ENCODE peak calls at places on chromosomes 3 and 15, in ten cellular contexts. One of them, this sample, is unnamed.

GRCh38 chr15:90046289-90046688 is 45.2 kb downstream of the ZNF710 start:
- DNase-seq in trophoblast cell: no peak
- DNase-seq in B cell: no peak
- DNase-seq in AML-193: no peak
- DNase-seq in iPS-NIHi11: no peak
- DNase-seq in osteocyte: no peak
- DNase-seq in HEK293T: no peak
- DNase-seq in colonic mucosa: no peak
- DNase-seq in lung microvascular endothelial cell: no peak
- DNase-seq in T-helper 17 cell: no peak
- DNase-seq in this sample: no peak

GRCh38 chr3:151843275-151843674 is 29.4 kb downstream of the AADAC start:
- DNase-seq in iPS-NIHi11: no peak
- DNase-seq in B cell: no peak
- DNase-seq in trophoblast cell: no peak
- DNase-seq in T-helper 17 cell: no peak
- DNase-seq in colonic mucosa: no peak
- DNase-seq in osteocyte: no peak
- DNase-seq in AML-193: no peak
- DNase-seq in lung microvascular endothelial cell: no peak
- DNase-seq in HEK293T: no peak
- DNase-seq in this sample: no peak

GRCh38 chr3:122577409-122578028 is at the start of gene PARP15:
- DNase-seq in trophoblast cell: no peak
- DNase-seq in colonic mucosa: peak; percentile 30
- DNase-seq in AML-193: peak; percentile 62
- DNase-seq in iPS-NIHi11: peak; percentile 33
- DNase-seq in osteocyte: no peak
- DNase-seq in HEK293T: no peak
- DNase-seq in lung microvascular endothelial cell: peak; percentile 27
- DNase-seq in B cell: peak; percentile 59
- DNase-seq in T-helper 17 cell: peak; percentile 24
- DNase-seq in this sample: no peak

GRCh38 chr3:130393594-130393993 is 48.1 kb downstream of the COL6A5 start:
- DNase-seq in T-helper 17 cell: no peak
- DNase-seq in colonic mucosa: no peak
- DNase-seq in B cell: no peak
- DNase-seq in lung microvascular endothelial cell: no peak
- DNase-seq in trophoblast cell: no peak
- DNase-seq in AML-193: no peak
- DNase-seq in osteocyte: no peak
- DNase-seq in iPS-NIHi11: no peak
- DNase-seq in HEK293T: no peak
- DNase-seq in this sample: no peak

GRCh38 chr15:77738441-77739437 is 106.0 kb upstream of the LINGO1 start:
- DNase-seq in HEK293T: no peak
- DNase-seq in T-helper 17 cell: no peak
- DNase-seq in lung microvascular endothelial cell: peak; percentile 4
- DNase-seq in colonic mucosa: no peak
- DNase-seq in osteocyte: no peak
- DNase-seq in B cell: no peak
- DNase-seq in iPS-NIHi11: peak; percentile 50
- DNase-seq in trophoblast cell: no peak
- DNase-seq in AML-193: no peak
- DNase-seq in this sample: no peak

GRCh38 chr3:155398046-155398445 is 104.6 kb upstream of the STRIT1 start:
- DNase-seq in colonic mucosa: no peak
- DNase-seq in iPS-NIHi11: no peak
- DNase-seq in B cell: no peak
- DNase-seq in trophoblast cell: no peak
- DNase-seq in HEK293T: no peak
- DNase-seq in T-helper 17 cell: no peak
- DNase-seq in AML-193: no peak
- DNase-seq in lung microvascular endothelial cell: no peak
- DNase-seq in osteocyte: no peak
- DNase-seq in this sample: no peak

GRCh38 chr15:58146734-58147133 is 8.6 kb downstream of the AQP9 start:
- DNase-seq in trophoblast cell: peak; percentile 86
- DNase-seq in HEK293T: no peak
- DNase-seq in T-helper 17 cell: no peak
- DNase-seq in lung microvascular endothelial cell: no peak
- DNase-seq in iPS-NIHi11: no peak
- DNase-seq in osteocyte: no peak
- DNase-seq in colonic mucosa: no peak
- DNase-seq in AML-193: peak; percentile 85
- DNase-seq in B cell: no peak
- DNase-seq in this sample: peak; percentile 35

GRCh38 chr15:67928666-67929065 is 88.8 kb upstream of the RNU6-1 start:
- DNase-seq in HEK293T: no peak
- DNase-seq in AML-193: no peak
- DNase-seq in trophoblast cell: no peak
- DNase-seq in lung microvascular endothelial cell: no peak
- DNase-seq in B cell: no peak
- DNase-seq in colonic mucosa: no peak
- DNase-seq in iPS-NIHi11: no peak
- DNase-seq in osteocyte: no peak
- DNase-seq in T-helper 17 cell: no peak
- DNase-seq in this sample: no peak

GRCh38 chr15:85606721-85607120 is 188.0 kb downstream of the KLHL25 start:
- DNase-seq in T-helper 17 cell: no peak
- DNase-seq in AML-193: no peak
- DNase-seq in iPS-NIHi11: no peak
- DNase-seq in osteocyte: no peak
- DNase-seq in lung microvascular endothelial cell: no peak
- DNase-seq in trophoblast cell: no peak
- DNase-seq in HEK293T: no peak
- DNase-seq in colonic mucosa: no peak
- DNase-seq in B cell: no peak
- DNase-seq in this sample: no peak

GRCh38 chr15:75753145-75753544 is 40.5 kb upstream of the CSPG4 start:
- DNase-seq in lung microvascular endothelial cell: no peak
- DNase-seq in colonic mucosa: no peak
- DNase-seq in trophoblast cell: no peak
- DNase-seq in AML-193: no peak
- DNase-seq in T-helper 17 cell: no peak
- DNase-seq in osteocyte: no peak
- DNase-seq in iPS-NIHi11: no peak
- DNase-seq in B cell: no peak
- DNase-seq in HEK293T: no peak
- DNase-seq in this sample: no peak

GRCh38 chr15:70357453-70357852 is 259.7 kb upstream of the TLE3 start:
- DNase-seq in trophoblast cell: no peak
- DNase-seq in iPS-NIHi11: no peak
- DNase-seq in HEK293T: no peak
- DNase-seq in osteocyte: peak; percentile 60
- DNase-seq in B cell: no peak
- DNase-seq in T-helper 17 cell: no peak
- DNase-seq in lung microvascular endothelial cell: no peak
- DNase-seq in colonic mucosa: no peak
- DNase-seq in AML-193: no peak
- DNase-seq in this sample: no peak

GRCh38 chr3:4290272-4290893 is 12.8 kb upstream of the SETMAR start:
- DNase-seq in lung microvascular endothelial cell: peak; percentile 67
- DNase-seq in iPS-NIHi11: peak; percentile 28
- DNase-seq in osteocyte: no peak
- DNase-seq in HEK293T: peak; percentile 39
- DNase-seq in B cell: peak; percentile 49
- DNase-seq in T-helper 17 cell: no peak
- DNase-seq in trophoblast cell: peak; percentile 28
- DNase-seq in AML-193: peak; percentile 77
- DNase-seq in colonic mucosa: peak; percentile 37
- DNase-seq in this sample: peak; percentile 60

GRCh38 chr3:27675287-27675686 is 46.8 kb downstream of the EOMES start:
- DNase-seq in trophoblast cell: no peak
- DNase-seq in AML-193: no peak
- DNase-seq in lung microvascular endothelial cell: peak; percentile 69
- DNase-seq in HEK293T: no peak
- DNase-seq in iPS-NIHi11: no peak
- DNase-seq in colonic mucosa: no peak
- DNase-seq in osteocyte: no peak
- DNase-seq in T-helper 17 cell: no peak
- DNase-seq in B cell: no peak
- DNase-seq in this sample: peak; percentile 24

GRCh38 chr15:64155802-64156651 is 4.5 kb downstream of the SNX22 start:
- DNase-seq in iPS-NIHi11: no peak
- DNase-seq in osteocyte: no peak
- DNase-seq in trophoblast cell: no peak
- DNase-seq in T-helper 17 cell: no peak
- DNase-seq in colonic mucosa: no peak
- DNase-seq in B cell: no peak
- DNase-seq in lung microvascular endothelial cell: no peak
- DNase-seq in HEK293T: no peak
- DNase-seq in AML-193: no peak
- DNase-seq in this sample: no peak

GRCh38 chr3:127389913-127390312 is 102.1 kb upstream of the PRR20G start:
- DNase-seq in colonic mucosa: no peak
- DNase-seq in iPS-NIHi11: no peak
- DNase-seq in AML-193: no peak
- DNase-seq in B cell: no peak
- DNase-seq in HEK293T: no peak
- DNase-seq in trophoblast cell: no peak
- DNase-seq in lung microvascular endothelial cell: no peak
- DNase-seq in T-helper 17 cell: no peak
- DNase-seq in osteocyte: no peak
- DNase-seq in this sample: no peak

GRCh38 chr3:9088431-9089353 is 125.4 kb upstream of the RAD18 start:
- DNase-seq in trophoblast cell: no peak
- DNase-seq in osteocyte: no peak
- DNase-seq in T-helper 17 cell: no peak
- DNase-seq in lung microvascular endothelial cell: peak; percentile 55
- DNase-seq in B cell: peak; percentile 5
- DNase-seq in AML-193: no peak
- DNase-seq in iPS-NIHi11: no peak
- DNase-seq in HEK293T: no peak
- DNase-seq in colonic mucosa: peak; percentile 48
- DNase-seq in this sample: no peak

GRCh38 chr3:66386925-66387650 is 113.7 kb downstream of the LRIG1 start:
- DNase-seq in osteocyte: peak; percentile 44
- DNase-seq in trophoblast cell: peak; percentile 69
- DNase-seq in T-helper 17 cell: no peak
- DNase-seq in B cell: peak; percentile 56
- DNase-seq in iPS-NIHi11: no peak
- DNase-seq in colonic mucosa: peak; percentile 8
- DNase-seq in HEK293T: no peak
- DNase-seq in lung microvascular endothelial cell: peak; percentile 9
- DNase-seq in AML-193: no peak
- DNase-seq in this sample: no peak

GRCh38 chr3:40780801-40781406 is 256.1 kb downstream of the ZNF621 start:
- DNase-seq in colonic mucosa: no peak
- DNase-seq in iPS-NIHi11: no peak
- DNase-seq in lung microvascular endothelial cell: peak; percentile 25
- DNase-seq in AML-193: no peak
- DNase-seq in T-helper 17 cell: no peak
- DNase-seq in HEK293T: no peak
- DNase-seq in trophoblast cell: no peak
- DNase-seq in B cell: no peak
- DNase-seq in osteocyte: no peak
- DNase-seq in this sample: no peak

GRCh38 chr15:70355275-70355795 is 257.6 kb upstream of the TLE3 start:
- DNase-seq in AML-193: no peak
- DNase-seq in osteocyte: peak; percentile 42
- DNase-seq in T-helper 17 cell: no peak
- DNase-seq in HEK293T: peak; percentile 40
- DNase-seq in B cell: no peak
- DNase-seq in iPS-NIHi11: peak; percentile 49
- DNase-seq in colonic mucosa: no peak
- DNase-seq in trophoblast cell: no peak
- DNase-seq in lung microvascular endothelial cell: no peak
- DNase-seq in this sample: no peak

GRCh38 chr3:39962566-39962965 is 153.2 kb downstream of the MYRIP start:
- DNase-seq in T-helper 17 cell: no peak
- DNase-seq in HEK293T: no peak
- DNase-seq in osteocyte: no peak
- DNase-seq in colonic mucosa: no peak
- DNase-seq in AML-193: no peak
- DNase-seq in B cell: no peak
- DNase-seq in iPS-NIHi11: no peak
- DNase-seq in lung microvascular endothelial cell: no peak
- DNase-seq in trophoblast cell: no peak
- DNase-seq in this sample: peak; percentile 20

GRCh38 chr15:101194246-101195138 is 57.4 kb downstream of the CHSY1 start:
- DNase-seq in lung microvascular endothelial cell: no peak
- DNase-seq in HEK293T: no peak
- DNase-seq in osteocyte: no peak
- DNase-seq in B cell: no peak
- DNase-seq in T-helper 17 cell: no peak
- DNase-seq in iPS-NIHi11: no peak
- DNase-seq in colonic mucosa: no peak
- DNase-seq in trophoblast cell: no peak
- DNase-seq in AML-193: no peak
- DNase-seq in this sample: no peak

GRCh38 chr3:113242091-113242581 is 30.8 kb downstream of the BOC start:
- DNase-seq in B cell: no peak
- DNase-seq in iPS-NIHi11: no peak
- DNase-seq in AML-193: no peak
- DNase-seq in T-helper 17 cell: no peak
- DNase-seq in lung microvascular endothelial cell: no peak
- DNase-seq in HEK293T: no peak
- DNase-seq in trophoblast cell: no peak
- DNase-seq in colonic mucosa: no peak
- DNase-seq in osteocyte: no peak
- DNase-seq in this sample: peak; percentile 38

GRCh38 chr3:57949779-57950618 is 58.2 kb upstream of the FLNB start:
- DNase-seq in colonic mucosa: no peak
- DNase-seq in trophoblast cell: no peak
- DNase-seq in T-helper 17 cell: no peak
- DNase-seq in lung microvascular endothelial cell: no peak
- DNase-seq in iPS-NIHi11: no peak
- DNase-seq in AML-193: peak; percentile 9
- DNase-seq in osteocyte: no peak
- DNase-seq in HEK293T: no peak
- DNase-seq in B cell: no peak
- DNase-seq in this sample: peak; percentile 50

GRCh38 chr3:50203113-50203852 is 1.8 kb upstream of the SLC38A3 start:
- DNase-seq in AML-193: no peak
- DNase-seq in B cell: no peak
- DNase-seq in lung microvascular endothelial cell: no peak
- DNase-seq in HEK293T: no peak
- DNase-seq in T-helper 17 cell: no peak
- DNase-seq in iPS-NIHi11: no peak
- DNase-seq in trophoblast cell: no peak
- DNase-seq in osteocyte: no peak
- DNase-seq in colonic mucosa: no peak
- DNase-seq in this sample: no peak

GRCh38 chr3:20040476-20041196 is 390 bp downstream of the KAT2B start:
- DNase-seq in B cell: peak; percentile 71
- DNase-seq in osteocyte: peak; percentile 88
- DNase-seq in AML-193: peak; percentile 69
- DNase-seq in HEK293T: peak; percentile 62
- DNase-seq in colonic mucosa: peak; percentile 82
- DNase-seq in iPS-NIHi11: peak; percentile 68
- DNase-seq in trophoblast cell: peak; percentile 70
- DNase-seq in T-helper 17 cell: peak; percentile 64
- DNase-seq in lung microvascular endothelial cell: peak; percentile 46
- DNase-seq in this sample: peak; percentile 54

GRCh38 chr3:14789221-14789620 is 29.5 kb upstream of the FGD5 start:
- DNase-seq in osteocyte: no peak
- DNase-seq in iPS-NIHi11: no peak
- DNase-seq in AML-193: no peak
- DNase-seq in colonic mucosa: no peak
- DNase-seq in B cell: no peak
- DNase-seq in trophoblast cell: no peak
- DNase-seq in T-helper 17 cell: no peak
- DNase-seq in lung microvascular endothelial cell: no peak
- DNase-seq in HEK293T: no peak
- DNase-seq in this sample: no peak

GRCh38 chr15:76566276-76566675 is 229.7 kb downstream of the ISL2 start:
- DNase-seq in AML-193: no peak
- DNase-seq in colonic mucosa: no peak
- DNase-seq in trophoblast cell: no peak
- DNase-seq in B cell: no peak
- DNase-seq in T-helper 17 cell: no peak
- DNase-seq in HEK293T: no peak
- DNase-seq in osteocyte: no peak
- DNase-seq in iPS-NIHi11: no peak
- DNase-seq in lung microvascular endothelial cell: no peak
- DNase-seq in this sample: no peak

GRCh38 chr3:185353823-185354614 is 8.9 kb upstream of the MAP3K13 start:
- DNase-seq in HEK293T: peak; percentile 69
- DNase-seq in colonic mucosa: peak; percentile 83
- DNase-seq in B cell: peak; percentile 55
- DNase-seq in AML-193: peak; percentile 93
- DNase-seq in lung microvascular endothelial cell: peak; percentile 68
- DNase-seq in T-helper 17 cell: peak; percentile 20
- DNase-seq in osteocyte: no peak
- DNase-seq in iPS-NIHi11: peak; percentile 89
- DNase-seq in trophoblast cell: peak; percentile 96
- DNase-seq in this sample: peak; percentile 34